ENCODE peak calls at places on chromosomes 12 and 14, in nine cellular contexts. F is stomach, Q is NB4, H is A549, D is testis, Y is erythroblast, C is lower leg skin, L is ovary, N is IMR-90. U is an unnamed sample.
A peak's percentile ranks its signal among the peaks of the same experiment; 100 is the strongest.

GRCh38 chr12:3622021-3622731 is 130.7 kb downstream of the CRACR2A start:
- DNase-seq in F (no peak), Q (no peak), H (no peak), D (no peak), Y (no peak), C (peak; percentile 32), L (no peak), N (no peak), U (no peak)

GRCh38 chr14:62614117-62614516 is 431.1 kb downstream of the KCNH5 start:
- DNase-seq in F (no peak), Q (no peak), H (no peak), D (no peak), Y (no peak), C (no peak), L (no peak), N (no peak), U (no peak)

GRCh38 chr12:65603428-65604351 is 220.6 kb upstream of the HMGA2 start:
- DNase-seq in F (peak; percentile 45), Q (no peak), H (peak; percentile 48), D (peak; percentile 21), Y (no peak), C (no peak), L (no peak), N (peak; percentile 94), U (peak; percentile 21)

GRCh38 chr14:35044939-35045797 is 904 bp upstream of the FAM177A1 start:
- DNase-seq in F (no peak), Q (no peak), H (no peak), D (no peak), Y (peak; percentile 60), C (no peak), L (no peak), N (peak; percentile 62), U (no peak)

GRCh38 chr12:117563007-117563406 is 201.6 kb upstream of the NOS1 start:
- DNase-seq in F (no peak), Q (no peak), H (no peak), D (no peak), Y (no peak), C (no peak), L (no peak), N (no peak), U (no peak)

GRCh38 chr12:88453323-88453722 is 126.9 kb downstream of the KITLG start:
- DNase-seq in F (no peak), Q (no peak), H (no peak), D (no peak), Y (no peak), C (no peak), L (no peak), N (peak; percentile 72), U (no peak)

GRCh38 chr14:64645220-64645891 is 58.9 kb upstream of the PLEKHG3 start:
- DNase-seq in F (no peak), Q (no peak), H (peak; percentile 94), D (no peak), Y (no peak), C (peak; percentile 73), L (peak; percentile 30), N (peak; percentile 97), U (peak; percentile 42)

GRCh38 chr12:14884458-14884878 is 1.2 kb downstream of the MGP start:
- DNase-seq in F (peak; percentile 84), Q (peak; percentile 63), H (no peak), D (peak; percentile 87), Y (peak; percentile 82), C (peak; percentile 96), L (peak; percentile 88), N (peak; percentile 72), U (no peak)

GRCh38 chr14:73209943-73210342 is 27.4 kb upstream of the PAPLN start:
- DNase-seq in F (no peak), Q (no peak), H (no peak), D (no peak), Y (no peak), C (no peak), L (no peak), N (peak; percentile 67), U (no peak)

GRCh38 chr14:52553002-52553670 is 500 bp downstream of the GPR137C start:
- DNase-seq in F (peak; percentile 39), Q (peak; percentile 58), H (no peak), D (peak; percentile 36), Y (peak; percentile 60), C (peak; percentile 86), L (peak; percentile 28), N (no peak), U (no peak)

GRCh38 chr14:33676135-33676566 is 274.7 kb downstream of the EGLN3 start:
- DNase-seq in F (no peak), Q (peak; percentile 15), H (peak; percentile 37), D (peak; percentile 53), Y (peak; percentile 38), C (no peak), L (no peak), N (no peak), U (peak; percentile 35)

GRCh38 chr12:50581226-50582184 is 76.7 kb downstream of the DIP2B start:
- DNase-seq in F (no peak), Q (no peak), H (no peak), D (no peak), Y (no peak), C (no peak), L (no peak), N (peak; percentile 93), U (peak; percentile 53)

GRCh38 chr14:96297000-96297399 is 41.0 kb downstream of the BDKRB1 start:
- DNase-seq in F (no peak), Q (peak; percentile 19), H (peak; percentile 37), D (no peak), Y (peak; percentile 31), C (no peak), L (no peak), N (peak; percentile 31), U (no peak)

GRCh38 chr12:480831-481230 is 21.1 kb downstream of the B4GALNT3 start:
- DNase-seq in F (no peak), Q (peak; percentile 65), H (no peak), D (no peak), Y (no peak), C (peak; percentile 72), L (peak; percentile 28), N (peak; percentile 30), U (no peak)

GRCh38 chr12:29738416-29738815 is 45.3 kb downstream of the TMTC1 start:
- DNase-seq in F (no peak), Q (no peak), H (no peak), D (no peak), Y (no peak), C (no peak), L (no peak), N (no peak), U (no peak)

GRCh38 chr12:131159660-131160059 is 206.0 kb downstream of the ADGRD1 start:
- DNase-seq in F (no peak), Q (no peak), H (peak; percentile 44), D (no peak), Y (no peak), C (no peak), L (peak; percentile 3), N (no peak), U (no peak)

GRCh38 chr14:54343276-54344121 is 53.3 kb upstream of the CDKN3 start:
- DNase-seq in F (no peak), Q (no peak), H (no peak), D (no peak), Y (no peak), C (no peak), L (no peak), N (no peak), U (no peak)
- TF ChIP-seq POLR2A in F (no peak), Q (no peak), H (no peak), D (no peak), Y (no peak), C (no peak), L (no peak), N (no peak), U (no peak)

DNA sequence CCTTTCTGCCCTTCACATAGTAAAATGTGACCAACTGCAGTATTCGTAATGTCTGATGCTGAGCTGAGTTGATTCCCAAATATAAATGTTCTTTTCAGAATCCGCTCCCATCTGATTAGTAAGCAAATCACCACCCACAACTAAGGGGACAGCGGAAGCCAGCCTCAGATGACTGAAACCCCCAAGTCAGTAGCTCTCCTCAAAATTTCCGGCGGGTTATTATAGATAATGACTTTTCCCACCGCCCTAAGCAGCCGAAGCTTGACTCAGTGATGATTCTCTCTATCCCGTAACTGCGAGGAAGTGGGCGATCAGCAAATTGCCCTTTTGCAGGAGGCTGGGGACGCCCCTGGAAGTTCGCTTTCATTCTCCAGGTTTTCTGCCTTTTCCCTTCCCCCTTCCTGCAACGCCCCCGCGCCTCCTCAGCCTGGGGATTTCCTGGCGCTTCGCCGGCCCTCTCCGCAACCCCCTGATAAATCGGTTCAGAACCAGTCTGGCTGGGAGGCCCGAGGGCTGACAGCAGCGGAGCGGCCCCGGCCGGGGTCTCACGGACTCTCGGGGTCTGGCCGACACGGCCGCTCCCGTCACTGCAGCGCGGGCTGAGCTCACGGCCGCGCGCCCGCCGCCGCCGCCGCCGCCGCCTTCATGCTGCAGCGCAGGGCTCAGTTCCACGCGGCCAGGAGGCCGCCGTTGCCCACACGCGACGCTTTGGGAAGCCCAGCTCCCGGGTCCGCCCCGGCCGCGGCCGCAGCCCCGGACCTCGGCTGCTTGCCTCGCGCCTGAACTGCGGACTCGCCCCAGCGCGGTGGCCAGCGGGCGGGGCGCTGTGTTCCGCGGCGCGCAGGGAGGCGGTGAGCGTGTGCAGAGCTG is at the start of gene LRFN5:
- DNase-seq in F (no peak), Q (no peak), H (no peak), D (peak; percentile 56), Y (no peak), C (peak; percentile 87), L (peak; percentile 37), N (peak; percentile 49), U (no peak)
- TF ChIP-seq POLR2A in F (no peak), Q (no peak), H (no peak), D (no peak), Y (no peak), C (no peak), L (no peak), N (no peak), U (no peak)

GRCh38 chr12:96445743-96446655 is 43.4 kb upstream of the CFAP54 start:
- DNase-seq in F (no peak), Q (peak; percentile 73), H (peak; percentile 24), D (no peak), Y (peak; percentile 38), C (no peak), L (no peak), N (peak; percentile 99), U (peak; percentile 35)
- TF ChIP-seq POLR2A in F (no peak), Q (no peak), H (no peak), D (no peak), Y (no peak), C (no peak), L (no peak), N (no peak), U (no peak)

GRCh38 chr12:91620949-91621348 is 438.3 kb upstream of the DCN start:
- DNase-seq in F (no peak), Q (no peak), H (no peak), D (no peak), Y (no peak), C (no peak), L (no peak), N (peak; percentile 12), U (no peak)

GRCh38 chr12:91622981-91623380 is 440.4 kb upstream of the DCN start:
- DNase-seq in F (no peak), Q (no peak), H (no peak), D (no peak), Y (no peak), C (no peak), L (no peak), N (no peak), U (no peak)

GRCh38 chr12:91618281-91618680 is 435.7 kb upstream of the DCN start:
- DNase-seq in F (no peak), Q (no peak), H (no peak), D (no peak), Y (no peak), C (no peak), L (no peak), N (no peak), U (no peak)

GRCh38 chr12:91617830-91618229 is 435.2 kb upstream of the DCN start:
- DNase-seq in F (no peak), Q (no peak), H (no peak), D (no peak), Y (no peak), C (no peak), L (no peak), N (no peak), U (no peak)

GRCh38 chr12:91620422-91620821 is 437.8 kb upstream of the DCN start:
- DNase-seq in F (no peak), Q (no peak), H (no peak), D (no peak), Y (no peak), C (no peak), L (no peak), N (no peak), U (no peak)
- TF ChIP-seq POLR2A in F (no peak), Q (no peak), H (no peak), D (no peak), Y (no peak), C (no peak), L (no peak), N (no peak), U (no peak)